ENCODE peak calls at places on chromosomes 11 and 22, in five cellular contexts. B is kidney tubule cell; Z is sciatic nerve; A is thoracic aorta; P is activated CD4-positive, alpha-beta T cell treated with anti-CD3 and anti-CD28 coated beads, Interleukin-2, amount 50 U/mL, for 48 hours. W is an unnamed sample.

GRCh38 chr22:18056802-18057474 is 20.9 kb upstream of the PEX26 start:
- DNase-seq in B (peak; percentile 89), Z (no peak), A (no peak), P (no peak), W (no peak)

GRCh38 chr11:122731500-122731913 is 76.0 kb downstream of the UBASH3B start:
- DNase-seq in B (peak; percentile 53), Z (no peak), A (no peak), P (no peak), W (no peak)

GRCh38 chr22:27988704-27989103 is 69.6 kb upstream of the PITPNB start:
- DNase-seq in B (no peak), Z (no peak), A (no peak), P (no peak), W (no peak)

GRCh38 chr11:111526501-111526900 is 11.9 kb downstream of the HOATZ start:
- DNase-seq in B (peak; percentile 93), Z (no peak), A (no peak), P (no peak), W (peak; percentile 59)

GRCh38 chr11:26073646-26074045 is 258.3 kb upstream of the ANO3 start:
- DNase-seq in B (no peak), Z (no peak), A (no peak), P (no peak), W (no peak)

GRCh38 chr11:6414874-6415328 is 4.0 kb downstream of the APBB1 start:
- DNase-seq in B (no peak), Z (no peak), A (no peak), P (peak; percentile 57), W (no peak)

GRCh38 chr11:123544631-123545375 is 109.6 kb downstream of the SCN3B start:
- DNase-seq in B (no peak), Z (no peak), A (no peak), P (no peak), W (no peak)

GRCh38 chr11:84780689-84781293 is 846.4 kb downstream of the DLG2 start:
- DNase-seq in B (peak; percentile 39), Z (no peak), A (no peak), P (no peak), W (peak; percentile 43)

GRCh38 chr11:17563248-17563647 is 16.2 kb downstream of the OTOG start:
- DNase-seq in B (peak; percentile 54), Z (peak; percentile 34), A (no peak), P (no peak), W (no peak)

GRCh38 chr11:120527111-120527748 is 15.7 kb downstream of the GRIK4 start:
- DNase-seq in B (no peak), Z (peak; percentile 68), A (no peak), P (no peak), W (no peak)

GRCh38 chr11:102791271-102792036 is 6.5 kb downstream of the MMP1 start:
- DNase-seq in B (peak; percentile 74), Z (no peak), A (no peak), P (no peak), W (no peak)